ENCODE peak calls at places on chromosomes 12 and 14, in nine cellular contexts. B, N, E, G, S, F, T, Z and M are unnamed samples.

GRCh38 chr14:39682563-39682962 is 250.3 kb upstream of the FBXO33 start:
- DNase-seq in E (no peak), G (no peak), S (no peak), Z (no peak), T (no peak), F (no peak), N (no peak), B (no peak), M (no peak)

GRCh38 chr14:31927348-31927826 is 149.7 kb upstream of the ARHGAP5 start:
- DNase-seq in Z (no peak), S (no peak), E (peak), B (no peak), F (no peak), N (no peak), G (no peak), T (no peak), M (no peak)

GRCh38 chr14:26872930-26873470 is 275.2 kb upstream of the NOVA1 start:
- DNase-seq in N (no peak), G (no peak), S (no peak), E (no peak), F (no peak), Z (no peak), B (no peak), T (no peak), M (no peak)

GRCh38 chr12:26539131-26539530 is 293.9 kb downstream of the ITPR2 start:
- DNase-seq in G (no peak), E (no peak), N (no peak), T (no peak), B (no peak), F (no peak), S (no peak), Z (no peak), M (no peak)

GRCh38 chr14:22685467-22685866 is 41.3 kb upstream of the OR6J1 start:
- DNase-seq in E (peak), F (no peak), G (no peak), T (no peak), B (no peak), Z (no peak), S (no peak), N (no peak), M (no peak)

GRCh38 chr14:62585247-62585646 is 460.0 kb downstream of the KCNH5 start:
- DNase-seq in F (no peak), N (no peak), S (no peak), G (no peak), T (no peak), Z (no peak), E (no peak), B (no peak), M (no peak)

GRCh38 chr14:100304825-100305445 is 1.3 kb downstream of the SLC25A29 start:
- DNase-seq in G (no peak), Z (peak), N (no peak), T (no peak), F (peak), S (no peak), B (no peak), E (peak), M (no peak)

GRCh38 chr14:49545071-49545470 is 41.1 kb downstream of the RPS29 start:
- DNase-seq in T (no peak), Z (no peak), B (no peak), F (no peak), E (no peak), N (no peak), S (no peak), G (no peak), M (no peak)

GRCh38 chr14:79279645-79280399 is 931.5 kb downstream of the DIO2 start:
- DNase-seq in F (peak), G (peak), S (no peak), N (no peak), Z (peak), T (no peak), B (no peak), E (peak), M (no peak)

GRCh38 chr12:3119745-3120660 is 42.8 kb downstream of the TSPAN9 start:
- DNase-seq in N (no peak), Z (no peak), G (peak), F (peak), S (no peak), E (no peak), B (no peak), T (no peak), M (no peak)

GRCh38 chr12:26271024-26271423 is 75.7 kb downstream of the SSPN start:
- DNase-seq in Z (no peak), S (no peak), B (no peak), E (no peak), N (no peak), T (no peak), G (no peak), F (no peak), M (no peak)

GRCh38 chr14:104344815-104345214 is 206.4 kb downstream of the KIF26A start:
- DNase-seq in G (peak), B (no peak), N (no peak), T (no peak), Z (no peak), F (no peak), S (no peak), E (no peak), M (no peak)

GRCh38 chr12:104024348-104024747 is 25.6 kb downstream of the GLT8D2 start:
- DNase-seq in G (no peak), T (no peak), B (no peak), F (no peak), Z (no peak), N (no peak), S (no peak), E (no peak), M (no peak)

GRCh38 chr12:50981319-50982239 is 29.2 kb downstream of the HIGD1C start:
- DNase-seq in E (no peak), S (no peak), B (no peak), Z (no peak), N (no peak), F (no peak), G (no peak), T (no peak), M (no peak)

GRCh38 chr12:2904260-2904659 is 13.6 kb downstream of the TULP3 start:
- DNase-seq in G (no peak), S (no peak), T (no peak), B (peak), F (no peak), E (no peak), Z (no peak), N (no peak), M (no peak)

GRCh38 chr14:59704054-59704453 is 127.4 kb upstream of the CCDC175 start:
- DNase-seq in E (no peak), G (no peak), T (no peak), N (no peak), B (no peak), Z (no peak), S (no peak), F (no peak), M (no peak)

GRCh38 chr12:52210186-52210924 is 18.5 kb upstream of the KRT80 start:
- DNase-seq in F (no peak), S (no peak), B (peak), N (no peak), G (peak), T (no peak), Z (no peak), E (no peak), M (peak)

GRCh38 chr14:105739331-105740102 is 213.1 kb downstream of the TMEM121 start:
- DNase-seq in S (no peak), Z (no peak), G (no peak), E (no peak), N (no peak), F (no peak), B (no peak), T (no peak), M (peak)

GRCh38 chr12:17132336-17132735 is 526.4 kb upstream of the LMO3 start:
- DNase-seq in Z (no peak), N (no peak), E (no peak), G (no peak), B (no peak), S (no peak), T (no peak), F (no peak), M (no peak)

GRCh38 chr12:17139926-17140325 is 534.0 kb upstream of the LMO3 start:
- DNase-seq in F (no peak), B (no peak), Z (no peak), S (no peak), E (no peak), N (no peak), T (no peak), G (no peak), M (no peak)

DNA sequence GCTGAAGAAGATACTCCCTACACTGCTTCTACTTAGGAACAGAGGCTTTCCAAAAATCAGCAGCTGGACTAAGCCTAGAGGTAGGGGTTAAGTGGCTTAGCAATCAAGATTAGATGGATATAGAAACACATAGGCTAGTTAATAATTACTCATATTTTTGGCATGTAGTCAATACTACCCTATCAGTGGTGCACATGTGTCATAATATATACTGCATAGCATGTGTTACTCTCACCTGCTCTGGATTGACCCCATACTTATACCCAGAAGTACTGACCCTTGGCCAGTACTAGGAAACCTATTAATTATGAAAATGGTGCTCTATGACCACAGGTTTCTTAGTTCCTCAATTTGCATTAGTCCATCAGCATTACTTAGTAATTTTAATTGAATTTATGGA is 528.4 kb upstream of the LMO3 start:
- DNase-seq in F (no peak), Z (no peak), T (no peak), B (no peak), E (no peak), G (no peak), S (no peak), N (no peak), M (no peak)
- TF ChIP-seq POLR2AphosphoS5 in F (no peak), Z (no peak), T (no peak), B (no peak), E (no peak), G (no peak), S (no peak), N (no peak), M (no peak)

GRCh38 chr14:91402278-91403068 is 15.1 kb downstream of the CCDC88C start:
- DNase-seq in E (no peak), G (no peak), N (no peak), B (no peak), Z (peak), T (peak), F (peak), S (no peak), M (no peak)
- TF ChIP-seq POLR2AphosphoS5 in E (no peak), G (no peak), N (no peak), B (no peak), Z (no peak), T (no peak), F (no peak), S (no peak), M (no peak)

GRCh38 chr12:46200551-46200950 is 68.3 kb downstream of the SLC38A1 start:
- DNase-seq in E (no peak), F (no peak), Z (no peak), T (no peak), S (no peak), G (no peak), B (no peak), N (no peak), M (no peak)
- TF ChIP-seq POLR2AphosphoS5 in E (no peak), F (no peak), Z (no peak), T (no peak), S (no peak), G (no peak), B (no peak), N (no peak), M (no peak)

DNA sequence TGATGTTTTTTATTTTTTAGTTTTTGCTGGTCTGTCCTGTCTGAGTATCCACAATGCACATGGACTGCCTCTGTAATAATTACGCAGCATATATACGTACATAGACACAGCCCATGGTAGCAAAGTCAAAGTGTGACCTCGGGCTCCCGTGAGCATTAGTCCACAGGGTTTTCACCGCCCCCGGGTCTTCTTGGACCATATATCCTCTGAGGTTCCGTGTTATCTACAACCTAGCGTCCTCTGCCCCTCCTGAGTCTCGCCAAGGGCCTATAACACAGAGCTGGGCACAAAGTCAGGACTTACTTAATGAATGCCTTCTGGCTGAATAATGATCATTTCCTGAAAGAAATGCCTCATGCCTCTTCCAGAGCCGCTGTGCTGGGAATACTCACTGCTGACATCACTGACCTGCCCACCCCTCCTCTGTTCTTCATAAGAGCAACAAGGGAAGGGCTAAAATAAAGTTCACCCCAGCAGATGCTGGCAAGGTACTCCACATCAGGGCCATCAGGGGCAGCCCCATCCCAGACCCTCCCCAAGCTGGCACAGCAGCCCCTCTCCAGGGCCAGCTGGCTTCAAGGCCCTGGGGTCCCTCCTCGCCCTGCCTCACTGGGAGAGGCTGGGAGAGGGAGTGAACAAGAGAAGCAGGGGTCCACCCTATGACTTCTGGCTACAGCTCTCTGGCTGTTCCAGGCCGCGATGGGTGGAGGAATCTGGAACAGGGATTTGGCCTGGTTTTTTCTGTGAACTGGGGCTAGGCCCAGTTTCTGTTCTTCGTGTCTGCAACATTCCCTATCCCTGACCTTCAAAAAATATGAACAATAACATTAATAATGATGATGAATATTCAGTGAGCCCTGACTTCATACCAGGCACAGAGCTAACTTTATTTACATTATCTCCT is 7.9 kb downstream of the HDAC7 start:
- DNase-seq in S (no peak), F (no peak), E (no peak), N (no peak), Z (no peak), T (no peak), G (no peak), B (peak), M (no peak)
- TF ChIP-seq POLR2AphosphoS5 in S (no peak), F (no peak), E (no peak), N (no peak), Z (peak), T (no peak), G (peak), B (peak), M (peak)